ENCODE peak calls at places on chromosomes 13 and 19, in four cellular contexts. X is K562, H is HepG2, Q is GM12878. U is an unnamed sample.

GRCh38 chr13:22454586-22454985 is 726.2 kb upstream of the SGCG start:
- DNase-seq in X (no peak), H (no peak), Q (no peak), U (no peak)

GRCh38 chr19:52592301-52592700 is 22.2 kb downstream of the ZNF701 start:
- DNase-seq in X (no peak), H (no peak), Q (no peak), U (no peak)

GRCh38 chr13:64041296-64041695 is 2625.6 kb upstream of the PCDH20 start:
- DNase-seq in X (no peak), H (no peak), Q (no peak), U (no peak)

GRCh38 chr13:75316427-75316826 is 165.5 kb downstream of the TBC1D4 start:
- DNase-seq in X (no peak), H (no peak), Q (no peak), U (no peak)

GRCh38 chr13:44989941-44990340 is 603 bp downstream of the GPALPP1 start:
- DNase-seq in X (no peak), H (no peak), Q (no peak), U (no peak)

GRCh38 chr13:19742651-19743050 is 40.1 kb downstream of the PSPC1 start:
- DNase-seq in X (no peak), H (no peak), Q (no peak), U (no peak)

GRCh38 chr19:615619-616018 is 17.7 kb downstream of the POLRMT start:
- DNase-seq in X (no peak), H (no peak), Q (no peak), U (no peak)

GRCh38 chr19:1065606-1066109 is 1.3 kb upstream of the ARHGAP45 start:
- DNase-seq in X (no peak), H (no peak), Q (no peak), U (no peak)

GRCh38 chr13:87287721-87288120 is 383.4 kb upstream of the SLITRK5 start:
- DNase-seq in X (no peak), H (no peak), Q (no peak), U (no peak)

GRCh38 chr19:7512400-7512851 is 3.5 kb upstream of the ZNF358 start:
- DNase-seq in X (peak), H (no peak), Q (no peak), U (no peak)

GRCh38 chr13:97275265-97275664 is 53.1 kb downstream of the MBNL2 start:
- DNase-seq in X (no peak), H (peak), Q (no peak), U (no peak)

GRCh38 chr19:12789098-12789903 is 2.0 kb upstream of the JUNB start:
- DNase-seq in X (no peak), H (no peak), Q (no peak), U (no peak)

GRCh38 chr13:38514575-38514974 is 164.9 kb downstream of the UFM1 start:
- DNase-seq in X (no peak), H (no peak), Q (no peak), U (no peak)

GRCh38 chr13:48094404-48094780 is 512 bp downstream of the MED4 start:
- DNase-seq in X (peak), H (no peak), Q (no peak), U (peak)

GRCh38 chr13:108269601-108270328 is at the start of gene TNFSF13B:
- DNase-seq in X (peak), H (peak), Q (peak), U (no peak)

GRCh38 chr19:13149628-13150186 is 468 bp downstream of the STX10 start:
- DNase-seq in X (no peak), H (peak), Q (no peak), U (no peak)

GRCh38 chr19:2783781-2784145 is 690 bp upstream of the SGTA start:
- DNase-seq in X (no peak), H (no peak), Q (no peak), U (no peak)

GRCh38 chr13:27375686-27376326 is 48.6 kb upstream of the GTF3A start:
- DNase-seq in X (peak), H (peak), Q (no peak), U (peak)

GRCh38 chr13:110307697-110308376 is 753 bp downstream of the COL4A2 start:
- DNase-seq in X (no peak), H (no peak), Q (no peak), U (no peak)

GRCh38 chr19:52140077-52140710 is 456 bp upstream of the ZNF616 start:
- DNase-seq in X (no peak), H (peak), Q (no peak), U (no peak)

GRCh38 chr13:42454749-42455148 is 119.2 kb upstream of the TNFSF11 start:
- DNase-seq in X (no peak), H (no peak), Q (no peak), U (no peak)

GRCh38 chr19:33510728-33511255 is 10.8 kb downstream of the PEPD start:
- DNase-seq in X (no peak), H (no peak), Q (no peak), U (no peak)

GRCh38 chr19:30668521-30669155 is 296.5 kb downstream of the ZNF536 start:
- DNase-seq in X (no peak), H (no peak), Q (no peak), U (no peak)

GRCh38 chr19:6065685-6066365 is 44.5 kb downstream of the RFX2 start:
- DNase-seq in X (peak), H (peak), Q (no peak), U (no peak)

GRCh38 chr19:6066661-6067646 is 43.3 kb downstream of the RFX2 start:
- DNase-seq in X (peak), H (peak), Q (no peak), U (peak)

GRCh38 chr19:6068711-6069110 is 41.6 kb downstream of the RFX2 start:
- DNase-seq in X (peak), H (no peak), Q (no peak), U (no peak)

GRCh38 chr19:6069268-6069771 is 41.0 kb downstream of the RFX2 start:
- DNase-seq in X (no peak), H (no peak), Q (no peak), U (no peak)

GRCh38 chr19:6067975-6068374 is 42.3 kb downstream of the RFX2 start:
- DNase-seq in X (no peak), H (no peak), Q (no peak), U (no peak)
- TF ChIP-seq TARDBP in X (no peak), H (no peak), Q (no peak), U (no peak)

GRCh38 chr19:17021793-17022590 is 4.6 kb downstream of the CPAMD8 start:
- DNase-seq in X (no peak), H (peak), Q (no peak), U (no peak)
- TF ChIP-seq TARDBP in X (no peak), H (no peak), Q (no peak), U (no peak)

DNA sequence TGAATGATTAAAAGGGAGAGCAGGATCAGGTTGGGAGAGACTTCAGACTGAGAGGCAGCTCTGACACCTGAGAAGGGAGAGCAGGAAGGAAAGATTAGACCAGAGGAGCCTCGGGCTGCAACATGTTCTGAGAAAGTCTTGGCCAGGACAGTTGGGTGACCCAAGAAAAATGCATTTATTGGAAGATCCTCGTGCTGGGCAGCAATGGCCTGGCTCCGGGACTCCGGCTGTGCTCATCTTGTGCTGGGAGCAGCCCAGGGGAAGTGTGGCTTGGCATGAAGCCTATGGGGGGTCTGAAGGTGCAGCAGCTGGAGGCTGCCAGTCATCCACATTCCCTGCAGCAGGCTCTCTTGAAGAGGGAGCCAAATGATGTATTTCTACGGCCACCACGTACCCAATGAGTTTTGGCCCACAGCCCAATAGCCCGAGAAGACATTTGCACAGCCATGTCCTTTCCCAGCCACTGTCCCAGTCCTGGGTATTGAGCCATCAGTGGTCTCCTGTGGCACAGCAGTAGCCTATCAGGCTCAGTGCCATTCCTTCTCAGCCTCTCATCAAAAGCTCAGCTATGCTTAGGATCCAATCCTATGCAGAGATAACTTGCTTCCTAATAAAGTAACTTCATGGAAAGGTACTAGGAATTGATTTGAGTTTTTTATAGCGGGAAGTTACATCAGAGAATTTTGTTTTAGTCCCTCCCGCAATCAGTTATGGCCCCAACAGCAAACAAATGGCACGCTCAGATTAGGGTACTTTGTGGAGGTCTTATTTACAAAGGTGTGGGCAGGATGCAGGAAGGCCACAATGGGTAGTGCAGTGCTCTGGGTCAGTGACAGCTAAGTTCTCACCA is 76.1 kb upstream of the MEDAG start:
- DNase-seq in X (no peak), H (peak), Q (no peak), U (no peak)
- TF ChIP-seq TARDBP in X (no peak), H (no peak), Q (no peak), U (no peak)

DNA sequence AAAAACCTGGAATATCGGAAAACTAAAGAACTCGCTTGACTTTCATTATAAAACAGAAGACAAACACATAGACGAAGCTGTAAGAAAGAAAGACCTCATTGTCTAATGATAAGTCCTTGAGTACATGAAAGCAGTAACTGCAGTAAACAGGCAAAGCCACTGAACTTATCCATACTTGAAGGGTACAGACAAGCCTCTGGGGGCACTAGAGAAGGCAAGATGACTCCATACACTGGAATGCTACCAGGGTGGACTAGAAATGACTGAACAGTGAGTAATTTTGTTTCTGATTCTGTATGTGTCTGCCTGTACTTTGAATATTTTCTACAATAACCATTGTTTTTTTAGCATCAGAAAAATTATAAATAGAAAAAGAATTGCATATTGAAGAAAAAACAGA is 507.9 kb downstream of the UQCRFS1 start:
- DNase-seq in X (peak), H (peak), Q (no peak), U (no peak)
- TF ChIP-seq TARDBP in X (no peak), H (no peak), Q (no peak), U (no peak)

DNA sequence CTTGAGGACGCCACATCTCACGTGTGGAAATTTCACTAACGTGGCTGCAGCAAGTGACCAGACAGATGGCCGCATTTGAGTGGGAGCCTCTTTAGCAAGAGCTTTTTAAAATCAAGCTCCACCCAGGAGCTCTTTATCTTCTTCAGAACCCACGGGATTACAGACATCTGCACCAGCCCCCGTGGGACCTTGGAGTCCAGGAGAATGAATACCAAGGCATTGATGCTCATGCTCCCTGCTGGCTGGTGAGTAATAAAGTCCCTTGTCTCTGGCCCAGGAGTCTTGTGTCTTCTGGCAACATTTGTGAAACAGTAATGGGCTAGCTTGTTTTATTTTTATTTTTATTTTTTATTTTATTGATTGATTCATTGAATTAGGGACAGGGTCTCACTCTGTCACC is 64.4 kb downstream of the TRPM4 start:
- DNase-seq in X (peak), H (no peak), Q (no peak), U (no peak)
- TF ChIP-seq TARDBP in X (no peak), H (no peak), Q (no peak), U (no peak)

DNA sequence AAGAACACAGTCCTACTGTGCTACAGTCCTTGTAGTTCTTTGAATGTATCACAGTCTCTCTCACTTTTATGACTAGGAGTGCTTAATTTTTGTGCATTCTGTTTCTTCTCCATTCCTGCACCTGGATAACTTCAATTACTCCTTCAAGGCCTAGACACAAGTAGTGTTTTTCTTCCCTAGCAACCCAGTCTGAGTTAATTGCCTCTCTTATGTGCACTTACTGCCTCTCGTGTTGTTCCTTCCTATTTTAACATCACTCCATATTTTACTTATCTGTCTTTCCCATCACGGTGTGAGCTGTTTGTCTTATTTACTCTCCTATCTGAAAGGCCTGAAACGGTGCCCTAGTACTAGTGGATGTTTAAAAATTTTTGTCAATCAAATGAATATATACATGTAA is 101.5 kb downstream of the HS6ST3 start:
- DNase-seq in X (no peak), H (no peak), Q (no peak), U (no peak)
- TF ChIP-seq TARDBP in X (no peak), H (no peak), Q (no peak), U (no peak)

DNA sequence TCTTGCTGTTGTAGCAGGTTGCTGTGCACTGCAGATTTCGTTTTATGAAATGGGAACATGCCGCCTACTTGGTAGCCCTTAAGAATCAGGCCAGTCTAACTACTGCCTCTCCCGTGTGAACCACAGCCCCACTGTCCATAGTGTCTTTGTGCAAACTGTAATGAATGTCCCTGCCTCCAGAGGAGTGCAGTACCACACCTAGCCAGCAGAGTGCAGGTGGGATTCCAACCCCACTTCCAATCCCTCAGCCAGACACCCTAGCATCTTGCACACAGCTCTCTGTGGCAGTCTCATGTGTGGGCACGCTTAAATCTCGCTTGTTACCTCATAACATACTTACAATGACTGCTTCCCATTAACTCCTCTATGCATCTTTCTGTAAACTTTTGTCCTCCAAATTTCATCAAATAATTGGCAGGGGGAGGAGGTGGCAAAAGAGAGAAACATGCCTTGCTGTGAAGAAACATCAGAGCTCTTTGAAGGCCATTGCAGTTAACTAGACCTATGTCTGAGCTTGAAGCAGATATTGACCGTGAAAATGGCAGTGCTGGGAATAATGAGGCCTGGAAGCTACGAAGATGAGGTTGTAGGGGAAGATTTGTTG is 47.2 kb downstream of the ZAR1L start:
- DNase-seq in X (no peak), H (no peak), Q (no peak), U (no peak)
- TF ChIP-seq TARDBP in X (no peak), H (no peak), Q (no peak), U (no peak)

DNA sequence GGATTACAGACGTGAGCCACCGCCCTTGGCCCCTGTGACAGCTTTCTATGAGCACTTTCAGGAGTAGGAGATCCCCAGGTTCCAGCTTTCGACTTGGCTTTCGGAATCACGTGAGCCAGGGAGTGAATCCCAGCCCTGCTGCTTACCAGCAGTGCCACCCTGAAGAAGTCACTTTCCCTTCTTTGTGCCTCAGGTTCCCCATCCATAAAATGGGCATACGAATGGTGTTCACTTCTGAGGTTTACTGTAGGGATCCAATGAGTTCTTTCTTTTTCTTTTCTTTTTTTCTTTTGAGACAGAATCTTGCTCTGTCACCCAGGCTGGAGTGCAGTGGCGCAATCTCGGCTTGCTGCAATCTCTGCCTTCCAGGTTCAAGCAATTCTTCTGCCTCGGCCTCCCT is 4.3 kb upstream of the HOMER3 start:
- DNase-seq in X (no peak), H (no peak), Q (no peak), U (no peak)
- TF ChIP-seq TARDBP in X (no peak), H (no peak), Q (no peak), U (no peak)

DNA sequence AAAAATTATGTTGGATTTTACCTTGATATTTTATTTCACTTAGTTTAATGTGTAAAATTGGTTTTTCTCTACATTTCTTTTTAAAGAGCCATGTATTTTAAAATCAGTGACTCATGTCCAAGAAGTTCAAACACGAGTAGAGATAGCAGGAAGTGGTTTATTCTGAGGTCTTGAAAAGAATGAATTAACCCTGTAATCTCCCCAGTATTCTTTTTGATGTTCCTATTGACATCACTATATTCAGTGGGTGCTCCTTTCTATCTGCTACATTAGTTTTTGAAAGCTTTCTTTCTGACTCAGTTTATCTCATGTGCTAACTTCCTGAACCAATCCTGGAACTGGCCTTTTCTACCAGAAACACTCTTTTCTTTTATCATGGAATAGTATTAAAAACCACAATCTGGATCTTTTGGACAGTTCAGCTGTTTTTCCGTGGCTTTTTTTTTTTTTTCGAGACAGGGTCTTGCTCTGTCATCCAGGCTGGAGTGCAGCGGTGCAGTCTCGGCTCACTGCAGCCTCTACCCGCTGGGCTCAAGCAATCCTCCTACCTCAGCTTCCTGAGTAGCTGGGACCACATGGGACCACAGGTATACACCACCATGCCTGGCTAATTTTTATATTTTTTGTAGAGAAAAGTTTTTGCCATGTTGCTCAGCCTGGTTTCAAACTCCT is 114.9 kb downstream of the PCCA start:
- DNase-seq in X (no peak), H (no peak), Q (no peak), U (no peak)
- TF ChIP-seq TARDBP in X (no peak), H (no peak), Q (no peak), U (no peak)

U was measured in HEK293T.